ENCODE peak calls at places on chromosomes 5 and 9, in four cellular contexts. Y is uterus, C is body of pancreas, S is vagina. V is an unnamed sample.

GRCh38 chr5:168357881-168358280 is 66.4 kb downstream of the WWC1 start:
- DNase-seq in Y (no peak), C (no peak), S (no peak), V (no peak)

GRCh38 chr5:78060421-78060820 is 234.1 kb downstream of the AP3B1 start:
- DNase-seq in Y (no peak), C (no peak), S (no peak), V (no peak)

GRCh38 chr9:134966697-134967546 is 49.2 kb upstream of the FCN1 start:
- DNase-seq in Y (no peak), C (no peak), S (no peak), V (no peak)

GRCh38 chr9:135074354-135075233 is 12.9 kb upstream of the OLFM1 start:
- DNase-seq in Y (no peak), C (no peak), S (no peak), V (no peak)

GRCh38 chr9:134700636-134701350 is 59.2 kb downstream of the COL5A1 start:
- DNase-seq in Y (no peak), C (no peak), S (no peak), V (no peak)

GRCh38 chr5:180414176-180414575 is 61.0 kb upstream of the GFPT2 start:
- DNase-seq in Y (no peak), C (no peak), S (no peak), V (no peak)

GRCh38 chr5:55226027-55226933 is 835 bp downstream of the MCIDAS start:
- DNase-seq in Y (no peak), C (peak; percentile 41), S (no peak), V (peak; percentile 65)

GRCh38 chr5:177981296-177982071 is 14.6 kb downstream of the PROP1 start:
- DNase-seq in Y (no peak), C (no peak), S (no peak), V (peak; percentile 1)

GRCh38 chr9:80775515-80775914 is 913.8 kb downstream of the TLE1 start:
- DNase-seq in Y (no peak), C (no peak), S (no peak), V (no peak)

GRCh38 chr5:133205649-133206048 is 153.8 kb downstream of the HSPA4 start:
- DNase-seq in Y (no peak), C (no peak), S (no peak), V (no peak)

GRCh38 chr5:165781703-165782102 is 2276.3 kb downstream of the MAT2B start:
- DNase-seq in Y (no peak), C (no peak), S (no peak), V (no peak)

GRCh38 chr5:148687427-148687826 is 33.1 kb upstream of the HTR4 start:
- DNase-seq in Y (no peak), C (peak; percentile 5), S (no peak), V (peak; percentile 43)

GRCh38 chr9:112009656-112010055 is 113.0 kb downstream of the UGCG start:
- DNase-seq in Y (no peak), C (no peak), S (no peak), V (no peak)

GRCh38 chr9:121285835-121286687 is 18.1 kb downstream of the GSN start:
- DNase-seq in Y (peak; percentile 67), C (peak; percentile 74), S (no peak), V (peak; percentile 68)

GRCh38 chr5:124599048-124599973 is 147.1 kb downstream of the ZNF608 start:
- DNase-seq in Y (no peak), C (peak; percentile 93), S (no peak), V (peak; percentile 49)

GRCh38 chr5:94545870-94546625 is 72.4 kb downstream of the KIAA0825 start:
- DNase-seq in Y (no peak), C (peak; percentile 45), S (no peak), V (no peak)

GRCh38 chr9:136650648-136651047 is 12.1 kb upstream of the EGFL7 start:
- DNase-seq in Y (no peak), C (no peak), S (no peak), V (no peak)

GRCh38 chr9:85479305-85479704 is 262.4 kb downstream of the AGTPBP1 start:
- DNase-seq in Y (no peak), C (no peak), S (no peak), V (no peak)

GRCh38 chr9:130825051-130825651 is 9.9 kb upstream of the ABL1 start:
- DNase-seq in Y (peak; percentile 44), C (no peak), S (no peak), V (no peak)

GRCh38 chr5:147332643-147333042 is 97.8 kb downstream of the STK32A start:
- DNase-seq in Y (no peak), C (no peak), S (no peak), V (no peak)

GRCh38 chr5:112434650-112435049 is 15.6 kb upstream of the EPB41L4A start:
- DNase-seq in Y (no peak), C (no peak), S (no peak), V (no peak)

GRCh38 chr5:35213608-35214007 is 16.7 kb downstream of the PRLR start:
- DNase-seq in Y (no peak), C (peak; percentile 14), S (no peak), V (no peak)

GRCh38 chr9:90142580-90142979 is 500.0 kb downstream of the DIRAS2 start:
- DNase-seq in Y (no peak), C (peak; percentile 78), S (no peak), V (peak; percentile 74)

DNA sequence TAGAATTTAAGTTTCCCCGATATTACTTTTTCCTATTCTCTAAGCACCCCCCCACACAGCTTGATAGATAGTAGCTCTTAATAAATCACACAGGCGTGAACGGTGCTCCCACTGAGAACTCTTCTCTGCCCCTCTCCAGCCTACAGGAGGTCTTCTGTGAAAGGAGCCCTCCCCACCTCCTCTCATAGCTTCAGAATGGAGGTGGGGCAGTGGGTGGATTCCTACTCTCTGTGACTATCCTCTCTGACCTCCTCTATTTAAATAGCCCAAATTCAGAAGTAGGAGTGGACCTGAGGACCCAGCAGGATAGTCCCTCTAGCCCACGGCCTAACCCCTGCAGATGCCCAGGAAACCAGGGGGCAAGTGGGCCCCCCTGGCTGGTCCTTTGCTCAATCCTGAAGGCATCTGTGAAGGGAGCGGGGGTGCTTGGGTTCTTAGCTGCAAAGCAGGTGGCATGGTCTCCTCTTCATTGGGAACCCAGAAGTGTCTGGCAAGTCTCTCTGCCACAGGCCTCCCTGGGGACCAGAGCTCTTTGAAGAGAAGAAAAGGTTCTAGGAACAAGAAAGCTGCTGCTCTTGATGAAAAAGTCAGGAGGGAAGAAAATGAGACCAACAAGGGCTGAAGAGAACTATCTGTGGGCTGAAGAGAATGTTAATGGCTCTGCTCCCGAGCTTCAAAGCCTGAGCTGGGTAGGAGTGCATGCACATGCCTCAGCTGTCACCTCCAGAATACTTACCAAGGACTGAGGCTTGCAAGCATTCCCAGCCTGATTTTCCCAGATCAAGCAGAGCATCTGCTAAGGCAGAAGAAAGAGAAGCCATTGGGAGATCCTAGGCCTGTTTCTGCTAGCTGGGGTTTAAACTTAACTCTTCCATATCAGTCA is 21.1 kb upstream of the HSPA9 start:
- DNase-seq in Y (no peak), C (no peak), S (no peak), V (no peak)
- H3K27ac ChIP-seq in Y (no peak overlapping the region), C (no peak overlapping the region), S (no peak overlapping the region), V (no peak overlapping the region)

GRCh38 chr5:140635291-140636257 is 2.6 kb upstream of the CD14 start:
- DNase-seq in Y (no peak), C (no peak), S (no peak), V (no peak)
- H3K4me1 ChIP-seq in Y (no peaks in the 10 kb centered on the region), C (peaks cover 40% of the 10 kb centered on the region), S (peaks cover 40% of the 10 kb centered on the region), V (peaks cover 24% of the 10 kb centered on the region)

DNA sequence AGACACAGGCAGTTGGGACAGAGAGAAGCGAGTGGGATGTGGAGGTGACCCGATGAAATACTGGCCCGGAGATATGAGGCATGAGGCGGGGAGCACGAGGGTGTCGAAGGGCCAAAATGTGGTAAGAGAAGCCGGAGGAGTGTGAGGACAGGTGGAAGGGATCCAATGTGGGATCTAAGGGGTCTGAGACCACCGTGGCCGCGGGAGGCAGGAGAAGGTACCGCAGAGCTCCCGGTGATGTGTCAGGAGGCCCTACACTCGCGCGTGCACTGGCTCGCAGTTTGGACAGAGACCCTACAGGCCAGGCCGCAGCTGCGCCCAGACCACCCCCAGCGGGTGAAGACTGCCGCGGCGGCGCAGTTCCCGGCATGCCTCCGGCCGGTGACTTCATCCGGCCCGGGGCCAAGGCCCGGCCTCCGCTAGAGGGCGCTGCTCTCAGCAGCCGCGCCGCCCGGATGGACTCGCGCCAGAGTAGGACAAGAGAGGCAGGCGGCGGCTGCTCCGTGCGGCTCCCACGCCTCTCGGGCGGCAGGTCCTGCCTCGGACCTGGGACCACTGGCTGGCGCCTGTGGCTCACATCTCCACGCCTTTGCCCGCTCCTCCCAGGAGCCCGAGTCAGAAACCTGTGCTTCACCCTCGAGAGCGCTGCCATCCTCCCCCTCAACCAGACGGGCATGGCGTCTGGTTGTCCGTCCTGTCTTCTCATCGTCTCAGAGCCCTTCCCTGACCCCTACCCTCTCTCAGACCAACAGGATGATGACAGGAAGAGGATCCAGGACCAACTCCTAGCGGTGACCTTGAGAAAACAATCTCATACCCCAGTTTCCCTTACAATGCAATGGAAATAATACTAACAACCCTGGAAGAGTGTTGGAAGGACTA is 35.4 kb upstream of the STING1 start:
- DNase-seq in Y (peak; percentile 96), C (peak; percentile 91), S (peak; percentile 89), V (peak; percentile 87)
- TF ChIP-seq POLR2A in Y (peak; percentile 70), C (peak; percentile 87), S (peak; percentile 19), V (peak; percentile 62)

DNA sequence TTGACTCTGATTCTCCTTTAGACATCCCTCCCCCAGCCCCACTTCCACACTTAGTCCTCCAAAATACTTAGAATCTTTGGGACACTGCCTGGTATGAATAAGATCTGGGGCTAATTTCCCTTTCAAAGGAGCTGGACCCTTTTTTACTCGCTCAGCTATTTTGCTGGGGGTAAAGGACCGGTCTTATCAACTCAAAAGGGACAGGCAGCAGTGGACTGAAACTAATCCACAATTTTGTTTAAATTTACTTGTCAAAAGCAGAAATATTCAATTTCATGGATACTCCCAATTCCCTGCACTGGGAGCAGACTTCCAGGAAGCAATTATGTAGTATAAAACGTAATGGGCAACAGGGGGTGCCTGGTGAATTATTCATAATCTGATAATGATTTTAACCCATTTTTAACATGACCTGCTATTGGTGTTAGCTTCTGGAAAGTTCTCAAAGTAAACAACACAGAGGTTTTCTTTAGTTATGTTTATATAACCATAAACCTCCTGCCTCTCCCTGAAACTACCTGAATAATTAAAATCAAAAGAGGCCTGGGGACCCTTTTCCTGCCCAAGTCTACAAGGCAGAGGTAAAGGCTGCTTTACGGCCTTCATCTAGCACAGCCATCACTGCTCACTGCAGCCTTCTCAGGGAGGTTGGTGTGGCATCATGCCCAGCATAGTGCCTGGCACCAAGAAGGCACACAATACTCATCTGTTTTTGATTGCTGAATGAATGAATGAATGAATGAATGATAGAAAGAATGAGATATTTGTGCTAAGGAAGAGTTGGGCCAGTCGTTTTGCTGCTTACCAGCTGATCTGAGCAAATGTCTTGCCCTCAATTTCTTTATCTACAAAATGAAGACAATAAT is 44.2 kb upstream of the GNPDA1 start:
- DNase-seq in Y (no peak), C (no peak), S (no peak), V (no peak)
- H3K27ac ChIP-seq in Y (no peak overlapping the region), C (no peak overlapping the region), S (no peak overlapping the region), V (no peak overlapping the region)

V was measured in Peyer's patch.